ENCODE peak calls at places on chromosomes 11 and 22, in five cellular contexts. U, S, P, R and Q are unnamed samples.

GRCh38 chr22:44461614-44462013 is 36.4 kb downstream of the RTL6 start:
- DNase-seq in P (no peak), S (no peak), U (no peak), R (peak; percentile 19), Q (no peak)

GRCh38 chr11:34819740-34820482 is 96.3 kb downstream of the APIP start:
- DNase-seq in S (no peak), R (no peak), P (no peak), U (no peak), Q (no peak)

GRCh38 chr11:71998649-71999310 is at the start of gene IL18BP:
- DNase-seq in R (no peak), U (no peak), P (peak; percentile 44), S (no peak), Q (no peak)

GRCh38 chr22:45960477-45961386 is 16.2 kb downstream of the WNT7B start:
- DNase-seq in P (no peak), U (no peak), R (no peak), S (no peak), Q (no peak)

GRCh38 chr11:110337570-110338193 is 41.3 kb upstream of the RDX start:
- DNase-seq in P (no peak), S (no peak), U (no peak), R (no peak), Q (no peak)

GRCh38 chr11:34139346-34139745 is 33.9 kb downstream of the NAT10 start:
- DNase-seq in S (no peak), U (no peak), P (no peak), R (no peak), Q (no peak)

GRCh38 chr22:42397332-42398246 is 34.6 kb downstream of the NFAM1 start:
- DNase-seq in R (no peak), U (no peak), S (no peak), P (peak; percentile 66), Q (no peak)

GRCh38 chr11:2664331-2664730 is 35.5 kb downstream of the KCNQ1OT1 start:
- DNase-seq in S (no peak), R (peak; percentile 33), P (no peak), U (no peak), Q (no peak)

GRCh38 chr22:30717331-30717921 is 22.8 kb downstream of the OSBP2 start:
- DNase-seq in P (no peak), R (no peak), S (no peak), U (peak; percentile 12), Q (peak; percentile 3)

GRCh38 chr22:19880786-19881569 is 26.3 kb upstream of the GNB1L start:
- DNase-seq in P (no peak), S (no peak), R (peak; percentile 82), U (peak; percentile 96), Q (peak; percentile 94)

GRCh38 chr22:48902983-48903650 is 924.6 kb downstream of the BRD1 start:
- DNase-seq in R (no peak), S (no peak), U (no peak), P (no peak), Q (no peak)

GRCh38 chr11:78560826-78561484 is 13.7 kb downstream of the NARS2 start:
- DNase-seq in P (no peak), S (no peak), R (no peak), U (peak; percentile 71), Q (no peak)

GRCh38 chr22:49310354-49310753 is 517.3 kb downstream of the BRD1 start:
- DNase-seq in P (no peak), U (no peak), S (no peak), R (peak; percentile 34), Q (no peak)

GRCh38 chr11:112013501-112014164 is 11.6 kb upstream of the DLAT start:
- DNase-seq in P (no peak), S (no peak), U (no peak), R (no peak), Q (no peak)

GRCh38 chr11:112016765-112017356 is 8.3 kb upstream of the DLAT start:
- DNase-seq in P (no peak), S (no peak), U (no peak), R (no peak), Q (no peak)

GRCh38 chr11:112017538-112017937 is 7.7 kb upstream of the DLAT start:
- DNase-seq in S (no peak), P (no peak), R (no peak), U (peak; percentile 35), Q (no peak)

GRCh38 chr11:112019066-112019465 is 6.1 kb upstream of the DLAT start:
- DNase-seq in R (no peak), P (no peak), U (no peak), S (no peak), Q (no peak)

DNA sequence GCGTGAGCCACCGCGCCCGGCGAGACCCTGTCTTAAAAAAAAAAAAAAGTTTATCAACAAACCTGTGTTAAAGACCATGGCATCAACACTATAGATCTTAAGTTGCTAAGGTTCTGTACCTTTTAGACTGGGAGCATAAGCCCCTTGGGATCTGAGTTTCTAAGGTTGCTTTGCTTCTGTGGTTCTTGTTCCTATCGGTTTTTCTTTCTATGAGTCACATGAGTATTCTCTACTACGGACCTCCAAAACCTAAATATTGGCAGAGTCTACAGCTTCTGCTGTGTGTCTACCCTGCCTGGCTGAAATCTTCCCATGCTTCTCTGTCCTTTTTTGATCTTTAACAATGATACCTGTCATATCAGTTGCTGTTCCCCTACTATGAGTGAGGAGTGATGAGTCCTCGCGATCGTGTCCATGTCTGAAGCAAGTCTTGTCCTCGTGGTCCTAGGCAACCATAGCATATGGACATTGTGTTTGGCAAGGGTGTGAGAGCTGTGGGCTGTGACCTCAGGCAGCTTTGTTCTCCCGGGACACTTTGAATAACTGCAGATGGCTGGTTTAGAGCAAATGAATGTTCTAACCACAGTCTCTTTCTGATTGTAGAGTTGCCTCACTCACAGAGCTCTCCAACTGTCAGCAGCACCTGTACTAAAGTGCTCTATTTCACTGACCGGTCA is 9.0 kb upstream of the DLAT start:
- DNase-seq in R (no peak), P (no peak), S (no peak), U (no peak), Q (no peak)
- TF ChIP-seq HDAC2 in R (no peak), P (no peak), S (no peak), U (no peak), Q (no peak)

DNA sequence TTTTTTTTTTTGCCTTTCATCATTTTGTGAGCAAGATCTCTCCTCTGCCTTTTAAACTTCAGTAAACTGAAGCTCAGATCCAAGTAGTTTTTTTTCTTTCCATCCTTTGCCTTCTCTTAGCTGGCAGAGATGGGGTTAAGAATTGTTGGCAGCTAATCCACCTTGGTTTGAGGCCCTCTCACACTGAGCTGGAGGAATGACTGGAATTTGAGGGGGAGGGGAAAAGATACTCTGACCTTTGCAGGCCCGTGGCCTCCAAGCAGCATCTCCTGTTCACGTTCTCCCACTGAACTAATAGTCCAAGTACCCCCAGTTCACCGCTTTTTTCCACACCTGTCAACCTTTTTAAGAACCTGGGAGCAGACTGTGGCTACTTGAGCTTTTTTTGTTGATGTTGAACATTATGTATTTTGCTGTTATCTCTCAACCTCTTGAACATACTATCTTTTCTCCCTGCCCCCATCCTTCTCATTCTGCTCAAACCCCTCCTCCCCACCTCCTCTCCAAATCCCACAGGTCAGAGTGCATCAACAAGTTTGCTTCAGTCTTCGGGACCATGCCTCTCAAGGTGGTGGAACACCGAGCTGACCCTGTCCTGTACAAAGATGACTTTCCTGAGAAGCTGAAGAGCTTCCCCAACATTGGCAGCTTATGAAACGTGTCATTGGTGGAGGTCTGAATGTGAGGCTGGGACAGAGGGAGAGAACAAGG is 66.2 kb downstream of the ALX4 start:
- DNase-seq in U (peak; percentile 77), P (no peak), R (no peak), S (no peak), Q (peak; percentile 53)
- TF ChIP-seq HDAC2 in U (peak; percentile 80), P (no peak), R (peak; percentile 79), S (no peak), Q (no peak)

GRCh38 chr11:23772081-23772480 is 724.8 kb upstream of the LUZP2 start:
- DNase-seq in P (no peak), U (no peak), S (no peak), R (no peak), Q (no peak)
- TF ChIP-seq HDAC2 in P (no peak), U (no peak), S (no peak), R (no peak), Q (no peak)

GRCh38 chr11:83456075-83456474 is 169.9 kb upstream of the CCDC90B start:
- DNase-seq in P (no peak), R (peak; percentile 68), S (no peak), U (no peak), Q (no peak)

GRCh38 chr11:83464181-83464580 is 178.0 kb upstream of the CCDC90B start:
- DNase-seq in R (no peak), U (no peak), S (no peak), P (no peak), Q (no peak)

GRCh38 chr11:83454674-83455073 is 168.5 kb upstream of the CCDC90B start:
- DNase-seq in R (no peak), P (no peak), U (no peak), S (no peak), Q (no peak)

DNA sequence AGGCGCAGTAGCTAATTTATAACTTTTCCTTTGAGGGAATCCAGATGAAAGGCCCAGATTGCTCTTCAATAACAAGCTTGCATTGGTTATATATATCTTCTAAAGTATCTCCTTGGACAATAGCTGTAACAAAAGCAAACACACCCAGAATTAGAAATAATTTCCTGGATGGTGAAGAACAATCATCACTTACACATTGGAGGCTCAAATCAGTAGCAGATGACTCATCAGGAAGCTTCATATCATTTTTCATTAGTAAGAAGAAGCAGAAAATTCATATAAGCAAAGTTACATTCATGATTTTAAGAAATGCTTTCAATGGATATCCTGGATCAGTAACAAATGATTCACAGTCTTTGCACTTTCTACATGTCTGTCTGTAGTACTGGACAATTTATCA is 173.6 kb upstream of the CCDC90B start:
- DNase-seq in S (no peak), U (no peak), P (no peak), R (no peak), Q (no peak)
- TF ChIP-seq HDAC2 in S (no peak), U (no peak), P (no peak), R (no peak), Q (no peak)

GRCh38 chr11:121226415-121227263 is 65.9 kb upstream of the SC5D start:
- DNase-seq in U (no peak), S (no peak), R (no peak), P (no peak), Q (no peak)
- TF ChIP-seq HDAC2 in U (no peak), S (no peak), R (no peak), P (no peak), Q (no peak)

GRCh38 chr11:117061256-117061655 is 37.0 kb downstream of the SIK3 start:
- DNase-seq in R (no peak), P (no peak), S (no peak), U (no peak), Q (no peak)

GRCh38 chr11:117062503-117062902 is 35.7 kb downstream of the SIK3 start:
- DNase-seq in P (no peak), U (no peak), S (no peak), R (no peak), Q (no peak)

GRCh38 chr11:117066959-117067358 is 31.3 kb downstream of the SIK3 start:
- DNase-seq in P (no peak), S (no peak), R (no peak), U (no peak), Q (no peak)

GRCh38 chr11:117068303-117068860 is 29.8 kb downstream of the SIK3 start:
- DNase-seq in R (no peak), P (no peak), U (no peak), S (no peak), Q (no peak)

DNA sequence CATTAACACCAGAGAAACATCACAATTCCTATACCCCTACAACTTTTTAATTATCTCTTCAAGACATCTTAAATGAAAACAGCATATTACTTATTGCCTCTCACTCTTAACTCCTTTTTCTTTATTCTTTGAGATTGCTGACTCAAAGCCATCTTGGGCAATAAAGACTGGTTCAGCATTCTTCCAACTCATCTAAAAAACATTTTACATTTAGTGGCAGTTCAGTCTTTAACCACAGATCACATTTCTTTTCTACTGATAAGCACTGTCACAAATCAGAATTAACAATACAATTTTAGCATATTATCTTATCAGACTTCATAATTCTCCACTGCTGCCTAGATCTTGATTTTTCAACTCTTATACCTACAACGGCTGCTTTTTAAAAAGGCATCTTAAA is 34.0 kb downstream of the SIK3 start:
- DNase-seq in P (no peak), R (no peak), S (no peak), U (no peak), Q (no peak)
- TF ChIP-seq HDAC2 in P (no peak), R (no peak), S (no peak), U (no peak), Q (no peak)